ENCODE peak calls at places on chromosomes 11 and 22, in ten cellular contexts. F is lower lobe of right lung, E is ascending aorta, X is IMR-90, K is uterus, W is psoas muscle, M is HL-60, N is dorsolateral prefrontal cortex, U is cardiac muscle cell, H is upper lobe of right lung. V is an unnamed sample. For H3K27me3, the result is how much of the 10 kb centered on the place peaks cover.

GRCh38 chr11:7610393-7610792 is 62.9 kb downstream of the CYB5R2 start:
- DNase-seq in F (no peak), E (no peak), X (no peak), K (no peak), W (no peak), M (no peak), N (no peak), U (no peak), H (no peak), V (no peak)

GRCh38 chr11:19633276-19633675 is 79.4 kb upstream of the NAV2 start:
- DNase-seq in F (peak), E (peak), X (no peak), K (peak), W (peak), M (no peak), N (peak), U (peak), H (peak), V (no peak)

GRCh38 chr11:788953-789940 is 643 bp downstream of the CEND1 start:
- DNase-seq in F (no peak), E (no peak), X (no peak), K (no peak), W (no peak), M (no peak), N (no peak), U (no peak), H (no peak), V (no peak)

GRCh38 chr22:20750461-20751184 is 23.3 kb upstream of the SERPIND1 start:
- DNase-seq in F (no peak), E (no peak), X (peak), K (peak), W (peak), M (no peak), N (peak), U (peak), H (peak), V (no peak)

GRCh38 chr22:40526960-40527359 is 109.6 kb downstream of the MRTFA start:
- DNase-seq in F (no peak), E (no peak), X (no peak), K (no peak), W (no peak), M (no peak), N (no peak), U (no peak), H (no peak), V (no peak)

GRCh38 chr22:19818264-19819208 is 36.1 kb downstream of the GNB1L start:
- DNase-seq in F (no peak), E (no peak), X (no peak), K (no peak), W (no peak), M (no peak), N (peak), U (no peak), H (peak), V (no peak)

GRCh38 chr22:38761202-38762162 is 5.7 kb upstream of the SUN2 start:
- DNase-seq in F (no peak), E (no peak), X (no peak), K (no peak), W (no peak), M (no peak), N (no peak), U (no peak), H (no peak), V (no peak)

GRCh38 chr11:56848105-56848809 is 99.8 kb upstream of the OR9G4 start:
- DNase-seq in F (no peak), E (no peak), X (no peak), K (no peak), W (no peak), M (no peak), N (no peak), U (no peak), H (no peak), V (no peak)

GRCh38 chr11:73227571-73228211 is 9.6 kb downstream of the P2RY2 start:
- DNase-seq in F (peak), E (peak), X (no peak), K (peak), W (no peak), M (no peak), N (peak), U (no peak), H (peak), V (no peak)

GRCh38 chr11:69642549-69642912 is 1.6 kb downstream of the CCND1 start:
- DNase-seq in F (no peak), E (no peak), X (no peak), K (no peak), W (no peak), M (no peak), N (no peak), U (peak), H (peak), V (no peak)
- H3K27me3 ChIP-seq in F (under half), E (under half), X (under half), K (under half), W (under half), M (under half), N (half or more), U (under half), H (under half), V (under half)

GRCh38 chr11:76666830-76667229 is 3.7 kb downstream of the LRRC32 start:
- DNase-seq in F (no peak), E (no peak), X (no peak), K (no peak), W (no peak), M (no peak), N (no peak), U (no peak), H (peak), V (no peak)
- TF ChIP-seq CTCF in F (no peak), E (no peak), X (no peak), K (no peak), W (no peak), M (no peak), N (no peak), U (no peak), H (no peak), V (no peak)

GRCh38 chr11:31806944-31807790 is 4.0 kb downstream of the PAX6 start:
- DNase-seq in F (no peak), E (no peak), X (no peak), K (no peak), W (no peak), M (no peak), N (no peak), U (no peak), H (no peak), V (no peak)

GRCh38 chr11:31806186-31806943 is 4.8 kb downstream of the PAX6 start:
- DNase-seq in F (no peak), E (no peak), X (no peak), K (no peak), W (no peak), M (no peak), N (no peak), U (no peak), H (no peak), V (no peak)

GRCh38 chr11:31808268-31808667 is 2.9 kb downstream of the PAX6 start:
- DNase-seq in F (no peak), E (no peak), X (no peak), K (no peak), W (no peak), M (no peak), N (no peak), U (no peak), H (no peak), V (no peak)

GRCh38 chr11:31808721-31809542 is 2.2 kb downstream of the PAX6 start:
- DNase-seq in F (no peak), E (no peak), X (no peak), K (no peak), W (no peak), M (no peak), N (no peak), U (no peak), H (peak), V (no peak)

GRCh38 chr11:31807791-31808074 is 3.4 kb downstream of the PAX6 start:
- DNase-seq in F (no peak), E (no peak), X (no peak), K (no peak), W (no peak), M (no peak), N (no peak), U (no peak), H (no peak), V (no peak)
- H3K27me3 ChIP-seq in F (half or more), E (half or more), X (half or more), K (half or more), W (under half), M (half or more), N (half or more), U (half or more), H (half or more), V (half or more)

GRCh38 chr11:62612366-62613274 is at the start of the genes EML3 and ROM1:
- DNase-seq in F (peak), E (peak), X (peak), K (peak), W (peak), M (peak), N (peak), U (peak), H (peak), V (peak)
- TF ChIP-seq CTCF in F (peak), E (peak), X (peak), K (peak), W (peak), M (peak), N (peak), U (peak), H (peak), V (peak)